ENCODE peak calls at places on chromosome 7, in five cellular contexts. H is effector CD4-positive, alpha-beta T cell; Q is stimulated activated CD4-positive, alpha-beta T cell treated with anti-CD3 and anti-CD28 coated beads, Interleukin-1b, Interleukin-23, amount 100 ng/mL, for 24 hours; V is GDM1; U is foreskin fibroblast. K is an unnamed sample.

GRCh38 chr7:56447864-56448693 is 331.9 kb upstream of the NUPR2 start:
- DNase-seq in H (no peak), Q (no peak), V (no peak), U (peak; percentile 1), K (no peak)

GRCh38 chr7:144819566-144819965 is 16.3 kb downstream of the TPK1 start:
- DNase-seq in H (no peak), Q (no peak), V (no peak), U (no peak), K (no peak)

GRCh38 chr7:69457912-69458491 is 140.3 kb upstream of the AUTS2 start:
- DNase-seq in H (no peak), Q (no peak), V (no peak), U (no peak), K (no peak)

GRCh38 chr7:141511370-141512335 is 39.6 kb upstream of the AGK start:
- DNase-seq in H (no peak), Q (no peak), V (no peak), U (peak; percentile 20), K (no peak)

GRCh38 chr7:48182736-48183369 is 11.6 kb downstream of the ABCA13 start:
- DNase-seq in H (no peak), Q (no peak), V (no peak), U (peak; percentile 4), K (no peak)

GRCh38 chr7:19061331-19061730 is 56.1 kb downstream of the TWIST1 start:
- DNase-seq in H (no peak), Q (no peak), V (no peak), U (peak; percentile 53), K (no peak)

GRCh38 chr7:150468241-150468640 is 17.8 kb downstream of the GIMAP8 start:
- DNase-seq in H (no peak), Q (no peak), V (no peak), U (no peak), K (no peak)

GRCh38 chr7:92402920-92403759 is 44.1 kb upstream of the GATAD1 start:
- DNase-seq in H (no peak), Q (no peak), V (no peak), U (peak; percentile 64), K (no peak)

GRCh38 chr7:87110778-87111177 is 41.5 kb upstream of the DMTF1 start:
- DNase-seq in H (no peak), Q (no peak), V (no peak), U (peak; percentile 39), K (no peak)

GRCh38 chr7:93194368-93194767 is 31.9 kb downstream of the HEPACAM2 start:
- DNase-seq in H (no peak), Q (no peak), V (no peak), U (peak; percentile 79), K (no peak)

GRCh38 chr7:119377-120163 is 72.8 kb upstream of the FAM20C start:
- DNase-seq in H (no peak), Q (no peak), V (peak; percentile 43), U (peak; percentile 66), K (peak; percentile 58)